ENCODE peak calls at places on chromosomes 5 and 9, in four cellular contexts. L is testis, F is tibial nerve, J is uterus. D is an unnamed sample.

GRCh38 chr5:179060116-179061008 is at the start of gene ZNF354C:
- DNase-seq in L (peak), F (peak), J (peak), D (no peak)

GRCh38 chr5:14062178-14062577 is 81.0 kb upstream of the TRIO start:
- DNase-seq in L (no peak), F (no peak), J (no peak), D (no peak)

GRCh38 chr5:999724-1000123 is 8.9 kb upstream of the NKD2 start:
- DNase-seq in L (peak), F (no peak), J (no peak), D (no peak)

GRCh38 chr9:7228786-7229185 is 471.0 kb downstream of the KDM4C start:
- DNase-seq in L (no peak), F (no peak), J (no peak), D (no peak)

GRCh38 chr5:1772634-1773033 is 27.0 kb downstream of the MRPL36 start:
- DNase-seq in L (no peak), F (no peak), J (no peak), D (no peak)

GRCh38 chr5:14572384-14572783 is 9.2 kb upstream of the OTULINL start:
- DNase-seq in L (no peak), F (no peak), J (no peak), D (no peak)

GRCh38 chr9:127500399-127500798 is 49.1 kb downstream of the LRSAM1 start:
- DNase-seq in L (no peak), F (no peak), J (no peak), D (no peak)

GRCh38 chr5:57402761-57403160 is 79.8 kb downstream of the ACTBL2 start:
- DNase-seq in L (no peak), F (no peak), J (no peak), D (no peak)

GRCh38 chr5:73370076-73370475 is 78.5 kb downstream of the FOXD1 start:
- DNase-seq in L (no peak), F (no peak), J (no peak), D (no peak)

GRCh38 chr5:16913187-16913839 is 22.8 kb downstream of the MYO10 start:
- DNase-seq in L (no peak), F (no peak), J (no peak), D (no peak)

GRCh38 chr5:10987291-10987806 is 226.3 kb upstream of the DAP start:
- DNase-seq in L (no peak), F (no peak), J (no peak), D (no peak)

DNA sequence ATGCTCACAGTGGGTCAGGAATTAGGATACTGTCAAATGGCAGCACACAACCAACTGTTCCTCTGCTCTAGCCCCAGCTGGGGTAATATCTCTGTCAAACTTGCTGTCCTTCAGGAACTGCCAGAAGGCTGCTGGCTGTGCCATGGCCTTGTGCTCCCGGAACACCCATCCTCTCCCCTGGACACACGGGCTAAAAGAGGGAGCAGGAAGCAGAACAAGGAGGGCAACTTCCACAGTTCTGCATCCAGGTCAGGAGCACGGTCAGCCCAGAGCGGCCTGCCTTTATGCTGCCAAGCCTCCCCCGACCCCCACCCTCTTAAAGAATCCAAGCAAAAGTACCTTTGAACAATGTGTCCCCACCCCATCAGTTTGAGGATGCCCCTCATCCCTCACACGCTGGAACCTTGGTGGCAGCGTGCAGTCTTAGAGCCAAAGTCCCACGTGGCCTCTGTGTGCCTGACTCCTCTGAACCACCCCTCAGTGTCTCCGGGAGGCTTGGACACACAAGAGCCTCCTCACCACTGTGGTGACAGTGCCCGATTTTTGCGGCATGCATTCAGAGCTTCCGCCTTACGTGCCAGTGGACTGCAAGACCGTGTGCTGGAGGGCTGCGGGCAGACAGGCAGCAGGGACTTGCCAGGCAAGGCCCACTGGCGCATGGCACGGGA is 60.7 kb downstream of the PSMB7 start:
- DNase-seq in L (peak), F (no peak), J (no peak), D (no peak)
- TF ChIP-seq POLR2A in L (no peak), F (no peak), J (no peak), D (no peak)

DNA sequence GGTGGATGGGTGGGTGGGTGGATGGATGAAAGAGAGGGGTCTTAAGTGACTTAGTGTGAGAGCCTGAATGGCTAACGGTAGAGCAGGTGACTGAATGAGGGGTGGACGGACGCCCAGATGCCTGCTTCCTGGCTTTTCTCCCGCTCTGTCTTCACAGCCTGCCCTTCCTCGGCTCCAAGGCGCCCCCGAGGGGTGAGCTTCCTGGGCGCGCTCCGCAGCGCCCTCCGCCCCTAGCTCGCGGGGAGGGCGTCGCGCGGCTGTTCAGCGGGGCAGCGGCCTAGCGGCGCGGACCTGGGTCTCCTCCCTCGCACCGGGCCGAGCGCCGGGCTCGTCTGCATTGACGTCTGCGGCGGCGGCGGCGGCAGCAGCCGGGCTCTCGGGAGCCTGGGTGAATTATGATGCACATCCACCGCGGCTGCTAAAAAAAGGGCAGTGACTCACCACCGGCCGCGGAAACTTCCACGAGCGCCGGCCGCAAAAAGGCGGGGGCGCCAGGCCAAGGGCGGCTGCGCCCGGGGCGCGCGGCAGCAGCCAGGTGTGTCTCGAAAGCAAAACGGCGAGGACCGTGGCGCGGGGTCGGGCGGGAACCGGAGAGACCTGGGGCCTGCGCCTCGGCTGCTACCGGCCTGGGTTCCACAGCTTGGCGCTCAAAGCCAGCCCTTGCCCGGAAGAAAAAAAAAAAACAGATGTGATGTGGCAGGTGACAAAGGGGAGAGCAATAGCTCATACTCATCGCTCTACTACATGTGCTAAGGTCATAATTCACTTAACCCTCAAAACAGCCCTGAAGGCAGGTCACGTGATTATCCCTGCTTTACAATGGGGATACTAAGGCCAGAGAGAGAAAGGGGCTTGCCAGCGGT is 143.0 kb upstream of the ADRA1B start:
- DNase-seq in L (peak), F (peak), J (peak), D (peak)
- TF ChIP-seq CTCF in L (no peak), F (no peak), J (peak), D (no peak)

DNA sequence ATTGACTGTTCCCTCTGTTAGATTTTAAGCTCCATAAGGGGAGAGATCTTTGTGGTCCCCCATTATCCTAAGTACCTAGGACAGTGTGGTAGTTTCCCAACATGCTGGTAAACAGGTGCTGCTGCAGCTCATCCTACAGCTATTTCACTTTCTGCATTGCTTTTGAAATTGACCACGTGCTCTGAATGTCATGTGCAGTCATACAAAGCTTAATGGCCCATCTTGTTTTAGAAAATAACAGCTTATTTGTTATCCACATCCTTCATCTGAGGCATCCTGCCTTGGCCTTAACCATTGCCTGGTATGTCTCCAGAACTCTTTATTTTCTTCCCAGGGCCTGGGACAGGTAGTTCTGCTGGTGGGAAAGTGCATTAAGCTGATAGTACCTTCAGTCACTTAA is 14.7 kb downstream of the PIK3R1 start:
- DNase-seq in L (no peak), F (no peak), J (no peak), D (no peak)
- H3K4me3 ChIP-seq in L (no peak), F (no peak), J (no peak), D (no peak)

GRCh38 chr5:133051547-133052316 is at the start of gene HSPA4:
- DNase-seq in L (peak), F (peak), J (peak), D (peak)

GRCh38 chr5:133050500-133050899 is 1.3 kb upstream of the HSPA4 start:
- DNase-seq in L (no peak), F (no peak), J (no peak), D (no peak)

GRCh38 chr5:133051117-133051546 is 681 bp upstream of the HSPA4 start:
- DNase-seq in L (no peak), F (no peak), J (no peak), D (no peak)

GRCh38 chr5:133053463-133053862 is 1.6 kb downstream of the HSPA4 start:
- DNase-seq in L (no peak), F (no peak), J (no peak), D (no peak)

DNA sequence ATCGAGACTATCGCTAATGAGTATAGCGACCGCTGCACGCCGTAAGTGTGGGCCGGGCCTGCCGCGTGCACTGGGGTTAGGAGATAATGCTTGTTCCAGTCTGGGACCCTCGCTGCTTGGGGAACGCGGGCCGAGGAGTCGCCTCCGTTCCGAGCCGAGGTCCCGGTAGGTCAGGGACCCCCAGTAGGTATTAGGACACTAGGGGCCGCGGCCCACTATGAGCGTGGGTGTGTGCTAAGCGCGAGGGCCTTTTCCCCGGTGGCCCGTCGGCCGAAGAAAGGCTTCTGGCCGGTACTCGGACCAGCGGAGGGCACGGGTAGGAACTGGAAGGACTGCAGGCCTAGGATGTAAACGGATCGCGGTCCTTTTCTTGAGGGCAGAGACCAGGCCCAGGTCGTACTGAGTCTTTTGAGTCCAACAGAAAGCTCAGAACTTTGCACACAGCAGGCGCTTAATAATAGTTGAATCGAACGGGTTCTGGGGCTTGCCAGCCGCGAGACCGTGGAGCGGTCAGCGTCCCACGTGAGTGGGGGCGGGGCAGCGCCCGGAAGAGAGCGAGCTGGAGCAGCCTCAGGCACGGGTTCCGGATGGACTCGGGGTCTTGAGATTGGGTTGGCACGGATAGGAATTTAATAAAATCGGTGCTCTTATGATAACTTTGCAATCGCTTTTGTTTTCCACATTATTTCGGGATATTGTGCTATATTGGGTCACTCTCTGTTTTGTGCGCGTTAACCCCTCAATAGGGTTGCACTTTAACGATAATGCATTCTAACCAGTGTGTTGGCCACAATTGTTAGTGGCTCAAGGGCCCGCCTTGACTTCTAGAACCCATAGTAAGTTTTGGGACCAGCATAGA is 733 bp downstream of the HSPA4 start:
- DNase-seq in L (peak), F (no peak), J (peak), D (no peak)
- TF ChIP-seq POLR2A in L (no peak), F (no peak), J (no peak), D (no peak)

GRCh38 chr9:126360073-126360472 is 33.4 kb downstream of the MVB12B start:
- DNase-seq in L (no peak), F (no peak), J (no peak), D (no peak)

GRCh38 chr9:126361810-126362238 is 35.2 kb downstream of the MVB12B start:
- DNase-seq in L (no peak), F (no peak), J (no peak), D (no peak)

GRCh38 chr9:126365780-126366179 is 39.2 kb downstream of the MVB12B start:
- DNase-seq in L (no peak), F (no peak), J (no peak), D (no peak)

GRCh38 chr9:126363847-126364671 is 37.4 kb downstream of the MVB12B start:
- DNase-seq in L (no peak), F (no peak), J (no peak), D (no peak)

DNA sequence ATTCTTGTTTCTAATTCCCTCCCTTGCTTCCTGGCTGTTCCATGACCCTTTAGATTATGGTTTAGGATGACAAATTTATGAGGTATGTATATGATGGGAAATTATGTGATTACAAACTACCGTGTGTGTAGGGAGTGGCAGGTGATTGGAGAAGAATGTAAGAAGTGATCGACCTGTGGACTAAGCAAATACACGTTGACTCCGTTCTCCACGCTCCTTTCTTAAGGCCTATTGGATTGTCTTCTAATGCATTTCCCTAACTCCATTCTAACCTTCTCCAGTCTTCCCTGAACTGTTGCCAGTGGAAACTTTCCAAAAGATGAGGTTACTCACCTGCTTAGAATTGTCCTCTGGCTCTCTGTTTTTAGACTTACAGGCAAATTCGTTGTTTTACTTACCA is 36.6 kb downstream of the MVB12B start:
- DNase-seq in L (no peak), F (no peak), J (no peak), D (no peak)
- TF ChIP-seq CTCF in L (no peak), F (no peak), J (no peak), D (no peak)